ENCODE peak calls at places on chromosome 13, in eight cellular contexts. H, O, A, R, X, T, M and B are unnamed samples.

GRCh38 chr13:85590231-85590931 is 208.8 kb downstream of the SLITRK6 start:
- DNase-seq in H (no peak), R (no peak), X (no peak), T (no peak), O (no peak), M (peak; percentile 2), A (no peak), B (no peak)

GRCh38 chr13:99731747-99732146 is 230.5 kb downstream of the TM9SF2 start:
- DNase-seq in O (no peak), H (no peak), R (no peak), T (no peak), M (no peak), X (no peak), A (no peak), B (no peak)

GRCh38 chr13:57624565-57625435 is 6.7 kb upstream of the PCDH17 start:
- DNase-seq in A (no peak), X (no peak), H (peak; percentile 10), M (peak; percentile 60), T (peak; percentile 74), O (no peak), R (peak; percentile 83), B (peak; percentile 91)

GRCh38 chr13:29976535-29976934 is 126.1 kb upstream of the UBL3 start:
- DNase-seq in X (no peak), H (no peak), M (no peak), O (no peak), R (no peak), T (no peak), A (no peak), B (no peak)

GRCh38 chr13:71879129-71879535 is 12.1 kb upstream of the DACH1 start:
- DNase-seq in T (peak; percentile 94), H (no peak), M (no peak), A (no peak), X (no peak), O (no peak), R (peak; percentile 42), B (peak; percentile 86)

GRCh38 chr13:82797876-82798275 is 1084.4 kb downstream of the SLITRK1 start:
- DNase-seq in X (no peak), A (no peak), M (no peak), O (no peak), T (no peak), R (peak; percentile 16), H (no peak), B (no peak)

GRCh38 chr13:42405665-42406390 is 133.9 kb downstream of the AKAP11 start:
- DNase-seq in O (no peak), R (no peak), M (peak; percentile 16), H (no peak), A (no peak), T (no peak), X (no peak), B (no peak)

GRCh38 chr13:32639502-32640105 is 53.4 kb downstream of the PDS5B start:
- DNase-seq in M (peak; percentile 85), A (no peak), H (peak; percentile 39), X (peak; percentile 54), R (peak; percentile 86), T (peak; percentile 4), O (peak; percentile 46), B (peak; percentile 73)

GRCh38 chr13:107650081-107650701 is 565.1 kb downstream of the LIG4 start:
- DNase-seq in T (peak; percentile 2), M (peak; percentile 50), A (peak; percentile 52), O (peak; percentile 55), H (peak; percentile 5), X (peak; percentile 52), R (peak; percentile 56), B (peak; percentile 74)